ENCODE peak calls at places on chromosomes 5 and 9, in four cellular contexts. A, D, U and J are unnamed samples.

GRCh38 chr9:117073539-117074336 is 341.1 kb downstream of the ASTN2 start:
- DNase-seq in D (peak), A (peak), U (no peak), J (no peak)

GRCh38 chr5:148507644-148508043 is 123.9 kb downstream of the FBXO38 start:
- DNase-seq in A (no peak), D (no peak), U (no peak), J (no peak)

GRCh38 chr5:103434057-103434456 is 128.5 kb downstream of the NUDT12 start:
- DNase-seq in A (peak), D (no peak), U (no peak), J (no peak)

GRCh38 chr9:126411225-126411947 is 84.8 kb downstream of the MVB12B start:
- DNase-seq in D (no peak), A (no peak), U (peak), J (no peak)

GRCh38 chr9:1939926-1940368 is 75.2 kb upstream of the SMARCA2 start:
- DNase-seq in U (peak), D (peak), A (peak), J (peak)

GRCh38 chr5:146254223-146254622 is 50.8 kb downstream of the RBM27 start:
- DNase-seq in A (no peak), D (no peak), U (no peak), J (no peak)

GRCh38 chr5:4191703-4192102 is 596.1 kb downstream of the IRX1 start:
- DNase-seq in A (no peak), D (no peak), U (no peak), J (no peak)

GRCh38 chr5:114417519-114417918 is 55.6 kb downstream of the KCNN2 start:
- DNase-seq in D (no peak), A (no peak), U (no peak), J (no peak)

GRCh38 chr5:113693205-113693553 is 179.7 kb downstream of the YTHDC2 start:
- DNase-seq in U (no peak), A (no peak), D (no peak), J (no peak)

GRCh38 chr9:9133526-9133925 is 1333.9 kb upstream of the DMAC1 start:
- DNase-seq in A (no peak), U (no peak), D (no peak), J (no peak)

GRCh38 chr9:110900917-110901316 is 137.4 kb downstream of the LPAR1 start:
- DNase-seq in D (no peak), U (no peak), A (no peak), J (no peak)

GRCh38 chr9:99433095-99433494 is 211.0 kb downstream of the SEC61B start:
- DNase-seq in D (peak), A (no peak), U (no peak), J (no peak)

GRCh38 chr5:179623906-179624741 is 653 bp upstream of the HNRNPH1 start:
- DNase-seq in U (no peak), D (peak), A (peak), J (no peak)

GRCh38 chr9:81871695-81872094 is 56.5 kb upstream of the SPATA31D4 start:
- DNase-seq in A (no peak), U (no peak), D (no peak), J (no peak)

GRCh38 chr9:104854613-104855012 is 73.3 kb downstream of the ABCA1 start:
- DNase-seq in U (no peak), D (peak), A (no peak), J (no peak)

GRCh38 chr5:143057580-143057999 is 287.4 kb downstream of the ARHGAP26 start:
- DNase-seq in D (no peak), U (peak), A (no peak), J (no peak)

GRCh38 chr9:136421791-136422190 is 11.3 kb downstream of the PMPCA start:
- DNase-seq in D (no peak), U (no peak), A (no peak), J (no peak)

GRCh38 chr9:18668944-18669343 is 195.0 kb downstream of the ADAMTSL1 start:
- DNase-seq in D (peak), A (no peak), U (no peak), J (no peak)

GRCh38 chr5:155068616-155069100 is 55.1 kb downstream of the KIF4B start:
- DNase-seq in A (no peak), U (no peak), D (no peak), J (no peak)

GRCh38 chr5:54302267-54302687 is 8.1 kb downstream of the ARL15 start:
- DNase-seq in A (no peak), D (no peak), U (no peak), J (no peak)

GRCh38 chr5:73030995-73031394 is 75.2 kb downstream of the FCHO2 start:
- DNase-seq in D (peak), U (no peak), A (no peak), J (peak)

GRCh38 chr5:78377718-78378105 is 17.3 kb downstream of the SCAMP1 start:
- DNase-seq in U (no peak), A (no peak), D (no peak), J (no peak)

GRCh38 chr5:162139190-162139589 is 71.6 kb downstream of the GABRG2 start:
- DNase-seq in D (no peak), A (no peak), U (no peak), J (no peak)

GRCh38 chr9:117284414-117284813 is 130.4 kb downstream of the ASTN2 start:
- DNase-seq in D (no peak), A (no peak), U (no peak), J (no peak)

GRCh38 chr9:118533850-118534249 is 829.6 kb downstream of the TLR4 start:
- DNase-seq in A (no peak), D (no peak), U (no peak), J (no peak)

GRCh38 chr9:73611072-73611471 is 459.4 kb downstream of the ANXA1 start:
- DNase-seq in D (no peak), U (no peak), A (no peak), J (no peak)

GRCh38 chr5:1897386-1897785 is 14.7 kb upstream of the IRX4 start:
- DNase-seq in D (no peak), U (no peak), A (no peak), J (no peak)

GRCh38 chr5:132001647-132002561 is 9.6 kb downstream of the ACSL6 start:
- DNase-seq in D (peak), A (no peak), U (no peak), J (peak)
- TF ChIP-seq SRF in D (peak), A (no peak), U (no peak), J (peak)

GRCh38 chr5:36726767-36727166 is 120.4 kb downstream of the SLC1A3 start:
- DNase-seq in D (no peak), A (no peak), U (no peak), J (no peak)

GRCh38 chr5:36726317-36726716 is 119.9 kb downstream of the SLC1A3 start:
- DNase-seq in A (no peak), D (no peak), U (no peak), J (no peak)

GRCh38 chr5:36730537-36731216 is 124.3 kb downstream of the SLC1A3 start:
- DNase-seq in U (no peak), A (no peak), D (no peak), J (no peak)

GRCh38 chr5:36724429-36725332 is 118.3 kb downstream of the SLC1A3 start:
- DNase-seq in U (peak), A (peak), D (no peak), J (no peak)

DNA sequence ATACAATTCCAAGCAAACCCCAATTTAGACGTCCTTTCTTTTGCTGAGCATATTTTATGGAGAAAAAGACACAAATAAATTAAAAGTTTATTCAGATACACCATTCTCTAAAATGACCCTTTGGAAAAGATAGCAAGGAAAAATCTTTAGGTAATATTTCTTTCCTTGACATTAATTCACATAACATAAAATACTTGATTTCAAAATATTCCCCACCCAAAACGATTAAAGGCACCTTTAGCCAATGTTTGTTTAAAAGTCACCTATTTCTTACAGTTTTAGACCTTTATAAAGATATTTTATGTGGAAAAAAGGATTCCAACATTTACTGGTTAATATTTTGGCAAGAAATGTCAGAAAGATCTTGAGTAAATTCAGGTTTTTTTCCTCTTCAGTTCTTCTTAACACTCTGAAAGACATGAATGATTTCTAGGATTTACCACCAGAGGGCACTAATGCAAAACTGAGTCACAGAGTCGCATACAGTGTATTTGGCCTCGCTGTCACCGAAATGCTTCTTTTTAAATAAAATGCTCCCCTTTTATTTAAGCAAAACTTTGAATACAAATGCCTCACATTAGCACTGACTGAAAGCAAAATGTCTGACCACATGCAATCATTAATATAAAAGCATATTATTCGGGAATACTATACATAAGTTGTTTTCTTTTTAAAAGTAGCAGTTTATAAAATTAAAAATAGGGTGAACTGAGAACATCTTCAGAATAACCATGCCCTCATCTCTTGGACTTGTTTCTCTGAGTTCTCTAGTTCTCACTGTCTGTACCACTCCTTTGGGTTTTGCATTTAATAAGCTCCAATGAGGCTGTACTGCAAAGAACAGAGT is 122.5 kb downstream of the SLC1A3 start:
- DNase-seq in A (peak), U (no peak), D (peak), J (no peak)
- TF ChIP-seq ZBTB33 in A (no peak), U (no peak), D (no peak), J (no peak)

GRCh38 chr9:93948456-93949072 is 6.6 kb downstream of the BARX1 start:
- DNase-seq in D (no peak), A (no peak), U (no peak), J (no peak)
- H3K4me3 ChIP-seq in D (no peak), A (no peak), U (no peak), J (no peak)

DNA sequence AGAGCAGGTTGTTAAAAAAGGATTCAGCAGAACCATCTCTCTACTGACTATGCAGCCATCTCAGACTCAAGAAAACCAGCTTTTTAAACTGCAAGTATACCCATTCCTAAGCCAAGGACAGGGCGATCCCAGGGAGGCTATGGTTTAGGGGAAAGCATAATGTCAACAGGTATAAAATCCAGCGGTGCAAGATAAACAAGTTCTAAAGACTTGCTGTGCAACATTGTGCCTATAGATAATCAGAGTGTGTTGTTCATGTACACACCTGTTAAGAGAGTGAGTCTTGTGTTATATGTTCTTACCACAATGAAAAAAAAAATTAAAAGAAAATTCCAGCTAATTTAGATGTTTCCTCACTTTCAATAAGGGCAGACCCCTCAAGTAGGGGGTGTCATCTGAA is 63.6 kb upstream of the DIRAS2 start:
- DNase-seq in U (no peak), D (no peak), A (no peak), J (no peak)
- TF ChIP-seq SRF in U (no peak), D (no peak), A (no peak), J (no peak)

GRCh38 chr5:150694638-150695037 is 6.2 kb downstream of the RBM22 start:
- DNase-seq in U (no peak), A (no peak), D (no peak), J (no peak)
- TF ChIP-seq ZBTB33 in U (no peak), A (no peak), D (no peak), J (no peak)

GRCh38 chr9:14272924-14273528 is 40.9 kb downstream of the NFIB start:
- DNase-seq in U (no peak), D (no peak), A (no peak), J (no peak)
- H3K4me3 ChIP-seq in U (no peak), D (no peak), A (no peak), J (no peak)